ENCODE peak calls at places on chromosomes 7 and 10, in ten cellular contexts. C is heart right ventricle; T is GM23338; D is keratinocyte; I is GDM1; J is NCI-H1092; U is activated naive CD4-positive, alpha-beta T cell; Z is stimulated activated naive CD4-positive, alpha-beta T cell; N is NCI-H82; F is NCI-H2081 treated with DMSO at 0.1 percent for 48 hours. S is an unnamed sample.
A peak's percentile ranks its signal among the peaks of the same experiment; 100 is the strongest.

GRCh38 chr10:8803992-8804391 is 749.5 kb downstream of the GATA3 start:
- DNase-seq in C (no peak), T (peak; percentile 24), D (no peak), I (no peak), J (no peak), U (no peak), Z (no peak), N (no peak), F (no peak), S (no peak)

GRCh38 chr10:96352027-96352426 is 6.8 kb downstream of the OPALIN start:
- DNase-seq in C (no peak), T (no peak), D (no peak), I (no peak), J (no peak), U (no peak), Z (no peak), N (no peak), F (no peak), S (no peak)

GRCh38 chr10:82150123-82150900 is 275.3 kb downstream of the NRG3 start:
- DNase-seq in C (peak; percentile 14), T (peak; percentile 88), D (no peak), I (no peak), J (no peak), U (no peak), Z (no peak), N (peak; percentile 83), F (peak; percentile 3), S (no peak)

GRCh38 chr7:66267249-66267648 is 62.1 kb downstream of the TPST1 start:
- DNase-seq in C (no peak), T (no peak), D (no peak), I (no peak), J (no peak), U (no peak), Z (no peak), N (no peak), F (no peak), S (peak; percentile 86)

GRCh38 chr10:17348111-17349008 is 106.0 kb downstream of the ST8SIA6 start:
- DNase-seq in C (peak; percentile 68), T (peak; percentile 43), D (peak; percentile 79), I (no peak), J (no peak), U (no peak), Z (no peak), N (peak; percentile 68), F (no peak), S (peak; percentile 26)

GRCh38 chr7:45181991-45182855 is 24.6 kb downstream of the RAMP3 start:
- DNase-seq in C (no peak), T (no peak), D (no peak), I (no peak), J (no peak), U (no peak), Z (no peak), N (no peak), F (no peak), S (no peak)

GRCh38 chr10:43623351-43623750 is 17.1 kb downstream of the ZNF485 start:
- DNase-seq in C (no peak), T (peak; percentile 24), D (no peak), I (no peak), J (no peak), U (no peak), Z (peak; percentile 37), N (no peak), F (no peak), S (no peak)

GRCh38 chr7:97835296-97836138 is 36.7 kb downstream of the ASNS start:
- DNase-seq in C (peak; percentile 27), T (peak; percentile 86), D (peak; percentile 1), I (peak; percentile 18), J (peak; percentile 70), U (peak; percentile 22), Z (peak; percentile 23), N (peak; percentile 86), F (peak; percentile 29), S (peak; percentile 4)

GRCh38 chr10:75097666-75098285 is 13.7 kb upstream of the SAMD8 start:
- DNase-seq in C (no peak), T (peak; percentile 42), D (no peak), I (no peak), J (no peak), U (no peak), Z (no peak), N (peak; percentile 86), F (no peak), S (no peak)

GRCh38 chr10:119489572-119490326 is 52.8 kb downstream of the RGS10 start:
- DNase-seq in C (peak; percentile 63), T (peak; percentile 85), D (no peak), I (peak; percentile 53), J (no peak), U (peak; percentile 25), Z (peak; percentile 69), N (peak; percentile 60), F (no peak), S (no peak)

GRCh38 chr10:88693392-88694020 is 12.5 kb upstream of the LIPK start:
- DNase-seq in C (no peak), T (peak; percentile 17), D (no peak), I (no peak), J (no peak), U (no peak), Z (no peak), N (no peak), F (no peak), S (no peak)

GRCh38 chr10:43082087-43082486 is 5.2 kb downstream of the RET start:
- DNase-seq in C (no peak), T (no peak), D (no peak), I (no peak), J (no peak), U (no peak), Z (no peak), N (no peak), F (no peak), S (no peak)

GRCh38 chr10:33212061-33212748 is 122.3 kb downstream of the NRP1 start:
- DNase-seq in C (no peak), T (no peak), D (no peak), I (no peak), J (no peak), U (no peak), Z (no peak), N (no peak), F (no peak), S (no peak)

GRCh38 chr7:473211-473734 is 46.4 kb downstream of the PDGFA start:
- DNase-seq in C (no peak), T (no peak), D (no peak), I (no peak), J (no peak), U (no peak), Z (no peak), N (no peak), F (no peak), S (no peak)

GRCh38 chr7:149879271-149879711 is 5.5 kb downstream of the ATP6V0E2 start:
- DNase-seq in C (no peak), T (no peak), D (no peak), I (no peak), J (no peak), U (no peak), Z (no peak), N (no peak), F (no peak), S (no peak)

GRCh38 chr10:69232252-69232651 is 12.1 kb downstream of the HKDC1 start:
- DNase-seq in C (no peak), T (peak; percentile 34), D (peak; percentile 76), I (no peak), J (no peak), U (no peak), Z (no peak), N (no peak), F (no peak), S (peak; percentile 38)

GRCh38 chr7:135645296-135645904 is 16.9 kb upstream of the STMP1 start:
- DNase-seq in C (no peak), T (peak; percentile 81), D (no peak), I (no peak), J (no peak), U (no peak), Z (peak; percentile 43), N (peak; percentile 82), F (peak; percentile 28), S (no peak)

GRCh38 chr10:20034732-20035131 is 218.5 kb downstream of the PLXDC2 start:
- DNase-seq in C (no peak), T (no peak), D (no peak), I (no peak), J (no peak), U (no peak), Z (no peak), N (no peak), F (no peak), S (no peak)

GRCh38 chr7:92868683-92869293 is 32.4 kb upstream of the CDK6 start:
- DNase-seq in C (no peak), T (no peak), D (no peak), I (no peak), J (no peak), U (no peak), Z (no peak), N (no peak), F (no peak), S (no peak)

GRCh38 chr10:25388188-25388861 is 213.5 kb downstream of the GPR158 start:
- DNase-seq in C (no peak), T (no peak), D (no peak), I (no peak), J (no peak), U (peak; percentile 0), Z (no peak), N (no peak), F (no peak), S (no peak)

GRCh38 chr7:155865830-155866545 is 53.7 kb upstream of the SHH start:
- DNase-seq in C (no peak), T (no peak), D (no peak), I (no peak), J (no peak), U (no peak), Z (no peak), N (no peak), F (no peak), S (no peak)

GRCh38 chr7:55246181-55246580 is 119.0 kb upstream of the LANCL2 start:
- DNase-seq in C (no peak), T (no peak), D (no peak), I (no peak), J (no peak), U (no peak), Z (no peak), N (no peak), F (no peak), S (no peak)

GRCh38 chr10:77405771-77406241 is 231.8 kb downstream of the KCNMA1 start:
- DNase-seq in C (peak; percentile 30), T (peak; percentile 80), D (no peak), I (no peak), J (peak; percentile 23), U (no peak), Z (no peak), N (peak; percentile 72), F (peak; percentile 25), S (no peak)

GRCh38 chr7:92691578-92691977 is 101.4 kb upstream of the FAM133B start:
- DNase-seq in C (no peak), T (peak; percentile 83), D (no peak), I (peak; percentile 36), J (peak; percentile 38), U (no peak), Z (peak; percentile 44), N (peak; percentile 71), F (no peak), S (no peak)

GRCh38 chr10:73287441-73287840 is 35.0 kb upstream of the MRPS16 start:
- DNase-seq in C (no peak), T (no peak), D (no peak), I (no peak), J (no peak), U (no peak), Z (no peak), N (no peak), F (no peak), S (no peak)

GRCh38 chr10:95755511-95756004 is 405 bp upstream of the ENTPD1 start:
- DNase-seq in C (no peak), T (peak; percentile 83), D (no peak), I (no peak), J (no peak), U (no peak), Z (no peak), N (peak; percentile 0), F (no peak), S (no peak)

GRCh38 chr7:88357295-88357694 is 50.6 kb upstream of the STEAP4 start:
- DNase-seq in C (peak; percentile 12), T (peak; percentile 27), D (peak; percentile 4), I (no peak), J (no peak), U (no peak), Z (no peak), N (no peak), F (no peak), S (no peak)

S was measured in AG04449.